ENCODE peak calls at places on chromosomes 1 and 21, in eight cellular contexts. U is stomach, I is tibial nerve, E is upper lobe of left lung, O is ovary, V is IMR-90, D is sigmoid colon, T is heart left ventricle. L is an unnamed sample.

GRCh38 chr1:70455291-70455690 is 44.2 kb downstream of the CTH start:
- DNase-seq in D (no peak), O (no peak), V (no peak), U (no peak), T (no peak), E (no peak), I (no peak), L (no peak)

GRCh38 chr1:117735045-117735992 is 129.5 kb downstream of the TENT5C start:
- DNase-seq in T (peak; percentile 26), I (no peak), E (no peak), U (peak; percentile 43), D (no peak), V (peak; percentile 61), O (no peak), L (no peak)

GRCh38 chr1:206979379-206980043 is 9.3 kb upstream of the FCAMR start:
- DNase-seq in E (no peak), O (no peak), T (no peak), V (peak; percentile 41), I (no peak), U (no peak), D (no peak), L (no peak)

GRCh38 chr1:24551290-24551859 is 4.5 kb upstream of the NCMAP start:
- DNase-seq in T (no peak), U (peak; percentile 55), E (no peak), D (no peak), V (no peak), O (no peak), I (no peak), L (no peak)

GRCh38 chr21:35476616-35477395 is 427.7 kb upstream of the RUNX1 start:
- DNase-seq in T (no peak), I (no peak), O (no peak), E (no peak), U (no peak), D (no peak), V (peak; percentile 71), L (no peak)

GRCh38 chr1:3746784-3747521 is 5.3 kb upstream of the CCDC27 start:
- DNase-seq in E (peak; percentile 99), I (peak; percentile 67), O (peak; percentile 92), U (peak; percentile 93), T (peak; percentile 89), V (peak; percentile 55), D (peak; percentile 93), L (peak; percentile 97)

GRCh38 chr1:202567747-202568146 is 142.5 kb downstream of the SYT2 start:
- DNase-seq in U (no peak), O (no peak), V (no peak), I (no peak), T (no peak), E (no peak), D (no peak), L (no peak)

GRCh38 chr1:114428083-114428754 is 82.8 kb downstream of the TRIM33 start:
- DNase-seq in O (no peak), U (no peak), I (no peak), V (peak; percentile 37), D (no peak), T (no peak), E (no peak), L (no peak)

GRCh38 chr1:156663178-156663577 is 14.0 kb downstream of the NES start:
- DNase-seq in O (no peak), V (peak; percentile 79), U (no peak), D (peak; percentile 82), I (no peak), E (no peak), T (peak; percentile 85), L (no peak)

GRCh38 chr1:184597652-184598357 is 156.9 kb downstream of the EDEM3 start:
- DNase-seq in O (no peak), D (no peak), V (peak; percentile 73), T (no peak), I (no peak), E (no peak), U (no peak), L (no peak)

GRCh38 chr1:146032613-146033219 is 11.2 kb upstream of the HJV start:
- DNase-seq in T (no peak), U (no peak), E (no peak), I (no peak), V (peak; percentile 47), O (no peak), D (no peak), L (no peak)

GRCh38 chr1:171841050-171841910 is at the start of gene DNM3:
- DNase-seq in V (peak; percentile 67), T (peak; percentile 82), O (peak; percentile 91), I (peak; percentile 66), U (peak; percentile 74), E (peak; percentile 98), D (peak; percentile 91), L (peak; percentile 95)

GRCh38 chr21:38460171-38460742 is 38.0 kb downstream of the ERG start:
- DNase-seq in E (no peak), D (no peak), V (peak; percentile 12), T (peak; percentile 58), I (no peak), O (no peak), U (no peak), L (no peak)

GRCh38 chr1:11707621-11708276 is 16.2 kb downstream of the DRAXIN start:
- DNase-seq in U (peak; percentile 85), O (no peak), T (peak; percentile 80), E (no peak), D (no peak), V (no peak), I (no peak), L (no peak)

GRCh38 chr1:2229921-2230700 is 2.0 kb downstream of the SKI start:
- DNase-seq in D (no peak), I (no peak), V (peak; percentile 40), T (peak; percentile 48), O (peak; percentile 72), U (no peak), E (peak; percentile 85), L (no peak)

DNA sequence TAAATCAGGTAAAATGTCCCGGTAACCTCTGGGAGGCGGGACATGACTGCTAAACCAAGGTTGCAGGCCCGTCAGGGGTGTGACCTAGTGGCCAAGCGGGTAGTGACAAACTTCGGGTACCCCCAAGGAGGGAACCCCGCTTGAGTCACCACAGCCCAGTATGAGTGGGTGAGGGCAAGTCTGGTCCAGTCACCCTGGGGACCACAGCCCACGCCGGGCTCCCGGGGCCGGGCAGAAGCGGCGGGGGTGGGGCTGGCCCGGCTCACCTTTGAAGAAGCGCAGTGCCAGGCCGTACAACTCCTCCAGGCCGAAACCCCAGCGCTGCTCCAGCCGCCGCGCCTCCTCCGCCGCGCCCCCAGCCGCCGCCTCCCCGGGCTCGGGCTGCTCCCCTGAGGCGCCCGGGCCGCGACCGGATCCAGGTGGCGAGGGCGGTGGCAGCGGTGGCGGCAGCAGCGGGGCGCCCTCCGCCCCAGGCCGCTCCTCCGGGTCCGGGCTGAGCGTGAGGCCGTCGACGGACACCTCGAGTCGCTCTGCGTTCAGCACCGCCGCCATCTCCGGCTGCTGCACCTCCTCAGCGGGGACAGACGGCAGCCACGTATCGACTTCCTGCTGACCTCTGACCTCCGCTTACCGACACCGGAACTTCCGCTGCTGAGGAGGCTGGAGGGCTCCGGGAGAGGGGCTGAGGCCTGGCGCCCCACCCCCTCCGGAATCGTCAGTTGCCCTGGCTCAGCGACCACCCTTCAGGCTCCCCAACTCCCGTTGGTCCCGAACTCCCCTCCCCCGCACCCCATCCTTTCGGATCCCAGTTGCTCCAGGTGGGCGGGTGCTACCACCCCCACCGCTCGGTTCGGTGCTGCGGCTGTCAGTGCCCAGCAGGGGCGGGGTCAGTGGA is at the start of gene ACBD3:
- DNase-seq in V (peak; percentile 86), D (peak; percentile 94), I (peak; percentile 72), T (peak; percentile 90), O (peak; percentile 91), U (peak; percentile 87), E (peak; percentile 92), L (peak; percentile 97)
- TF ChIP-seq POLR2A in V (peak; percentile 95), D (peak; percentile 75), I (peak; percentile 89), T (peak; percentile 40), O (peak; percentile 93), U (no peak), E (peak; percentile 85), L (no peak)

DNA sequence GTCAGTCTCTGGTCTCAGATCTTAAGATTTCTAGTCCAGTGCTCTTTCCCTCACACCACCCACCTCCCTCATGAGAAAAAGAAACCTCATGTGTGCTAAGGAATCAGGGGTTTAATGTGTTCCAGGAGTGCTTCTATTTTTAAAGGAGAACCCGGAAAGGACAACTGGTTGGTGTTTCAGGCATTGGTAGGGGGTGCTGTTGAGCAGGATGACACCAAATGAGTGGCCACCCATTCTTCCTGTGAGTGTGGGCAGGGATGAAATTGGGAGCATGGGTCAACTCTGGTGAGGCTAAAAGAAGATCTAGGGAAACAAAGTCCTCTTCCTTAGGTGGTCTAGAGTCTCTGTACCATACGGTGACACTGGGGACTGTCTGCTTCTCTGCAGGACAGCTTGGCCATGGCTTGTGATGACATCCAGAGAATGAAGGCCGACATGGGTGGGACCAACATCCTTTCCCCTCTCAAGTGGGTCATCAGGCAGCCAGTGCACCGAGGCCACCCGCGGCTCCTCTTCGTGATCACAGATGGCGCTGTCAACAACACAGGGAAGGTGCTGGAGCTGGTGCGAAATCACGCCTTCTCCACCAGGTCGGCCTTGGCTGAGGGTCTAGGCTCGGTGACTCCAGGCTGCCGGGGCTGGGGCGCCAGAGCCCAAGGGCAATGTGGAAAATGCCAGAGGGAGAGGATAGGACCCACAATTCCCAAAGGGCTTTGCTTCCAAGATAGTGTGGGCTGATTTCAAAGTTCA is 39.3 kb downstream of the VWA5B1 start:
- DNase-seq in U (no peak), I (no peak), O (no peak), D (no peak), T (no peak), E (peak; percentile 50), V (no peak), L (no peak)
- TF ChIP-seq CTCF in U (no peak), I (no peak), O (no peak), D (no peak), T (peak; percentile 15), E (no peak), V (no peak), L (no peak)

GRCh38 chr1:35714921-35715567 is 3.6 kb downstream of the C1orf216 start:
- DNase-seq in E (no peak), O (no peak), V (no peak), U (no peak), T (no peak), D (no peak), I (no peak), L (no peak)
- H3K4me3 ChIP-seq in E (no peak overlapping the region), O (no peak overlapping the region), V (no peak overlapping the region), U (no peak overlapping the region), T (no peak overlapping the region), D (no peak overlapping the region), I (no peak overlapping the region), L (no peak overlapping the region)

GRCh38 chr1:150066328-150066727 is 1.2 kb upstream of the VPS45 start:
- DNase-seq in D (no peak), O (no peak), E (no peak), I (no peak), T (no peak), V (no peak), U (no peak), L (no peak)

GRCh38 chr1:150066838-150067183 is 765 bp upstream of the VPS45 start:
- DNase-seq in V (no peak), U (peak; percentile 31), I (no peak), O (peak; percentile 72), D (no peak), T (peak; percentile 56), E (peak; percentile 90), L (no peak)

GRCh38 chr1:150069923-150070322 is 2.3 kb downstream of the VPS45 start:
- DNase-seq in T (no peak), O (no peak), V (no peak), I (no peak), U (no peak), D (no peak), E (no peak), L (no peak)

GRCh38 chr1:150065184-150065871 is 2.2 kb upstream of the VPS45 start:
- DNase-seq in I (no peak), V (peak; percentile 70), D (no peak), E (no peak), U (no peak), T (no peak), O (no peak), L (no peak)

GRCh38 chr1:150067184-150068182 is at the start of gene VPS45:
- DNase-seq in I (peak; percentile 74), U (peak; percentile 91), E (peak; percentile 95), T (peak; percentile 93), D (peak; percentile 96), O (peak; percentile 91), V (peak; percentile 88), L (peak; percentile 88)
- TF ChIP-seq POLR2A in I (peak; percentile 50), U (no peak), E (peak; percentile 41), T (no peak), D (peak; percentile 30), O (peak; percentile 20), V (peak; percentile 62), L (no peak)

L was measured in lower leg skin.